ENCODE peak calls at places on chromosomes 11 and 22, in nine cellular contexts. One of them, this sample, is unnamed.

GRCh38 chr22:31093090-31093850 is 12.2 kb downstream of the SMTN start:
- DNase-seq in head of caudate nucleus: peak
- DNase-seq in epithelial cell of esophagus: no peak
- DNase-seq in ovary: peak
- DNase-seq in activated T-cell treated with anti-CD3 and anti-CD28 coated beads for 1 hour: no peak
- DNase-seq in sigmoid colon: peak
- DNase-seq in pancreas: peak
- DNase-seq in aorta: peak
- DNase-seq in T-helper 9 cell: no peak
- DNase-seq in this sample: no peak

GRCh38 chr11:130798280-130798679 is 118.0 kb downstream of the SNX19 start:
- DNase-seq in head of caudate nucleus: no peak
- DNase-seq in epithelial cell of esophagus: peak
- DNase-seq in ovary: no peak
- DNase-seq in activated T-cell treated with anti-CD3 and anti-CD28 coated beads for 1 hour: no peak
- DNase-seq in sigmoid colon: no peak
- DNase-seq in pancreas: no peak
- DNase-seq in aorta: no peak
- DNase-seq in T-helper 9 cell: no peak
- DNase-seq in this sample: no peak

GRCh38 chr11:126500981-126501380 is 145.5 kb downstream of the ST3GAL4 start:
- DNase-seq in head of caudate nucleus: no peak
- DNase-seq in epithelial cell of esophagus: no peak
- DNase-seq in ovary: no peak
- DNase-seq in activated T-cell treated with anti-CD3 and anti-CD28 coated beads for 1 hour: no peak
- DNase-seq in sigmoid colon: peak
- DNase-seq in pancreas: no peak
- DNase-seq in aorta: no peak
- DNase-seq in T-helper 9 cell: no peak
- DNase-seq in this sample: no peak

GRCh38 chr11:57310630-57311086 is 14.1 kb downstream of the TNKS1BP1 start:
- DNase-seq in head of caudate nucleus: no peak
- DNase-seq in epithelial cell of esophagus: peak
- DNase-seq in ovary: no peak
- DNase-seq in activated T-cell treated with anti-CD3 and anti-CD28 coated beads for 1 hour: no peak
- DNase-seq in sigmoid colon: no peak
- DNase-seq in pancreas: peak
- DNase-seq in aorta: no peak
- DNase-seq in T-helper 9 cell: no peak
- DNase-seq in this sample: no peak

GRCh38 chr22:22603470-22603947 is 40.9 kb upstream of the GGTLC2 start:
- DNase-seq in head of caudate nucleus: no peak
- DNase-seq in epithelial cell of esophagus: no peak
- DNase-seq in ovary: no peak
- DNase-seq in activated T-cell treated with anti-CD3 and anti-CD28 coated beads for 1 hour: no peak
- DNase-seq in sigmoid colon: no peak
- DNase-seq in pancreas: no peak
- DNase-seq in aorta: no peak
- DNase-seq in T-helper 9 cell: no peak
- DNase-seq in this sample: no peak

GRCh38 chr11:117925198-117925925 is 3.8 kb downstream of the TMPRSS13 start:
- DNase-seq in head of caudate nucleus: no peak
- DNase-seq in epithelial cell of esophagus: no peak
- DNase-seq in ovary: no peak
- DNase-seq in activated T-cell treated with anti-CD3 and anti-CD28 coated beads for 1 hour: no peak
- DNase-seq in sigmoid colon: peak
- DNase-seq in pancreas: no peak
- DNase-seq in aorta: no peak
- DNase-seq in T-helper 9 cell: no peak
- DNase-seq in this sample: no peak

GRCh38 chr11:20127671-20128527 is 32.4 kb downstream of the DBX1 start:
- DNase-seq in head of caudate nucleus: peak
- DNase-seq in epithelial cell of esophagus: peak
- DNase-seq in ovary: peak
- DNase-seq in activated T-cell treated with anti-CD3 and anti-CD28 coated beads for 1 hour: peak
- DNase-seq in sigmoid colon: peak
- DNase-seq in pancreas: peak
- DNase-seq in aorta: peak
- DNase-seq in T-helper 9 cell: peak
- DNase-seq in this sample: peak

GRCh38 chr11:96149743-96150555 is 193.0 kb downstream of the MAML2 start:
- DNase-seq in head of caudate nucleus: no peak
- DNase-seq in epithelial cell of esophagus: peak
- DNase-seq in ovary: no peak
- DNase-seq in activated T-cell treated with anti-CD3 and anti-CD28 coated beads for 1 hour: no peak
- DNase-seq in sigmoid colon: no peak
- DNase-seq in pancreas: no peak
- DNase-seq in aorta: no peak
- DNase-seq in T-helper 9 cell: no peak
- DNase-seq in this sample: no peak

GRCh38 chr11:4072668-4073285 is 21.8 kb upstream of the RRM1 start:
- DNase-seq in head of caudate nucleus: peak
- DNase-seq in epithelial cell of esophagus: peak
- DNase-seq in ovary: no peak
- DNase-seq in activated T-cell treated with anti-CD3 and anti-CD28 coated beads for 1 hour: no peak
- DNase-seq in sigmoid colon: peak
- DNase-seq in pancreas: peak
- DNase-seq in aorta: no peak
- DNase-seq in T-helper 9 cell: peak
- DNase-seq in this sample: peak

This sample was measured in GM13976.